ENCODE peak calls at places on chromosome 3, in six cellular contexts. L is cardiac muscle cell; S is IMR-90; K is esophagus squamous epithelium; H is mammary epithelial cell; N is CD8-positive, alpha-beta T cell. T is an unnamed sample. For H3K36me3, the result is how much of the 10 kb centered on the place peaks cover.

GRCh38 chr3:46354984-46355383 is 1.1 kb downstream of the CCR2 start:
- DNase-seq in L (no peak), S (no peak), K (no peak), H (no peak), N (no peak), T (no peak)

GRCh38 chr3:2741520-2741919 is 368.7 kb downstream of the IL5RA start:
- DNase-seq in L (no peak), S (no peak), K (no peak), H (no peak), N (no peak), T (no peak)

GRCh38 chr3:54271118-54271517 is 148.8 kb downstream of the CACNA2D3 start:
- DNase-seq in L (no peak), S (no peak), K (no peak), H (no peak), N (no peak), T (no peak)

GRCh38 chr3:25849641-25850040 is 59.8 kb downstream of the OXSM start:
- DNase-seq in L (no peak), S (peak), K (no peak), H (no peak), N (no peak), T (no peak)

GRCh38 chr3:106108925-106109324 is 240.1 kb upstream of the CBLB start:
- DNase-seq in L (no peak), S (no peak), K (no peak), H (no peak), N (no peak), T (no peak)

GRCh38 chr3:191376742-191377141 is 46.4 kb upstream of the UTS2B start:
- DNase-seq in L (no peak), S (peak), K (no peak), H (peak), N (no peak), T (no peak)

GRCh38 chr3:38689346-38689745 is 39.9 kb upstream of the SCN5A start:
- DNase-seq in L (no peak), S (no peak), K (no peak), H (no peak), N (no peak), T (no peak)

GRCh38 chr3:12840591-12841084 is 727 bp downstream of the RPL32 start:
- DNase-seq in L (no peak), S (no peak), K (no peak), H (no peak), N (no peak), T (no peak)

GRCh38 chr3:145578465-145578864 is 582.5 kb downstream of the PLOD2 start:
- DNase-seq in L (no peak), S (no peak), K (no peak), H (no peak), N (no peak), T (no peak)

GRCh38 chr3:71131893-71132314 is 451.6 kb downstream of the FOXP1 start:
- DNase-seq in L (peak), S (no peak), K (no peak), H (no peak), N (no peak), T (no peak)

GRCh38 chr3:50444782-50445181 is 58.7 kb downstream of the CACNA2D2 start:
- DNase-seq in L (no peak), S (no peak), K (no peak), H (no peak), N (no peak), T (no peak)

GRCh38 chr3:27960133-27960532 is 238.0 kb upstream of the EOMES start:
- DNase-seq in L (no peak), S (peak), K (no peak), H (peak), N (no peak), T (no peak)

DNA sequence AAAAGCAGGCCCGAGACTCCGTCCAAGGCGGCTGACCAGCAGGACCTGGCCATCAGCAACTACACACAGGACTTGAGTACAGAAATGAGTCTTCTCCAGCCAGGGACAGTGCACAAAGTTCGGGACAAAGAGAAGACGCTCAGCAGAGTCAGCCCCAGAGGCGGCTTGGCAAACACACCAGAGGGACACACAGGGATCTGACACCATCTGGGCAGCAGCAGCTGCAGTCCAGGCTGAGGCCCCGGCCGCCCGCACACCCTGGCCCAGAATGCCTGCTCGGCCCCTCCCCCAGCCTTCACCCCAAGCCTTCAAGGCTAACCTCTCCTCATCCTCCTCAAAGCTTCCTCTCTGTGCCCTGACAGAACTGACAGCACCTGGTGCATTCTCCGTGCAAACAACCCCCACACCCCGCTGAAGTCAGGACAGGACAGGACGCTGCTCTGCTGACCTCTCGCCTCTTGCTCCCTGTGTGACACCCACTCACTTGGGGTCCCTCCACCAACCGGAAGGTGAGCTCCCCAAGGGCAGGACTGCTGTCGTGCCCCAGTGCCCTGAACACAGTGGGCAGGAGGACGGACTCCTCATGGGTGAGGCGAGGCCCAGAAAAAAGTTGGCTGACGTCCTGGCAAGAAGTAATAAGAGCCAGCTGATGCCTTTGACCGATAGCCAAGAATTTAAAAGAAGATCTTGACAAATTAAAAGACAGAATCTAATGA is 61.0 kb downstream of the XXYLT1 start:
- DNase-seq in L (no peak), S (peak), K (no peak), H (no peak), N (no peak), T (no peak)
- H3K27ac ChIP-seq in L (peak), S (peak), K (peak), H (no peak), N (no peak), T (peak)

DNA sequence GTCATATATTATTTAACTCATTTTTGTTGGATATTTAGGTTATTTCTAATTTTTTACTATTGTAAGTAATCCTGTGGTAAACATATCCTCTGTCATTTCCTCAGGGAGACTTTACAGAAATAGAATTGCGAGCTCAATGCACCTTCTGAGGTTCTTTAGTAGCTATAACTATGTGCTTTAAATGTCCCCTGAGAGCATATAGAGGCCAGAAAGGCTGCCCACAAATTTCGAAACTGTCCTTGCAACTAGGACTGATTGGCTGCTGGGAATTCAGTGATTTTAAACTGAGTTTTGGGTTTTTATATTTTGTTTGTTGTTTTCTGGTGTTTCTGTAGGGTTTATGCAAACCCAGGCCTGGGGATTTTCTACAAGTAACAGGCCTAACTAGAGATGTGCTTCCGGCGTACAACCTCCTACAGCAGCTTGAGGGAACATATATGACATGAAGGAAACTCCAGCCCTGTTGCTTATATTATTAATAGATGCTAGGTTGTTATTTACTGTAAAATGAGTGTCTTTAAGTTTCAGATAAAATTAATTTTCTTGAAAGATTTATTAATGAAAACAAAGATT is 29.1 kb upstream of the P4HTM start:
- DNase-seq in L (no peak), S (no peak), K (no peak), H (no peak), N (no peak), T (no peak)
- H3K36me3 ChIP-seq in L (under half), S (under half), K (under half), H (under half), N (under half), T (under half)

GRCh38 chr3:16478516-16478915 is 35.0 kb downstream of the RFTN1 start:
- DNase-seq in L (no peak), S (peak), K (no peak), H (peak), N (no peak), T (no peak)
- H3K27ac ChIP-seq in L (no peak), S (peak), K (no peak), H (no peak), N (no peak), T (no peak)

GRCh38 chr3:130935761-130936160 is 41.9 kb downstream of the ATP2C1 start:
- DNase-seq in L (no peak), S (peak), K (no peak), H (peak), N (no peak), T (no peak)

GRCh38 chr3:130934442-130935089 is 40.7 kb downstream of the ATP2C1 start:
- DNase-seq in L (no peak), S (peak), K (no peak), H (no peak), N (no peak), T (no peak)

GRCh38 chr3:130933801-130934345 is 40.0 kb downstream of the ATP2C1 start:
- DNase-seq in L (no peak), S (peak), K (no peak), H (peak), N (no peak), T (no peak)

GRCh38 chr3:130941793-130942192 is 47.9 kb downstream of the ATP2C1 start:
- DNase-seq in L (no peak), S (peak), K (no peak), H (peak), N (no peak), T (no peak)

GRCh38 chr3:130939753-130940152 is 45.9 kb downstream of the ATP2C1 start:
- DNase-seq in L (peak), S (peak), K (no peak), H (no peak), N (no peak), T (no peak)
- H3K36me3 ChIP-seq in L (under half), S (under half), K (under half), H (under half), N (under half), T (under half)

T was measured in ascending aorta.